ENCODE peak calls at places on chromosomes 16 and 17, in six cellular contexts. X is OCI-LY7, M is tibial artery, T is left ventricle myocardium inferior, B is neuronal stem cell, L is HCT116. K is an unnamed sample. For H3K4me1, the result is how much of the 10 kb centered on the place peaks cover.

GRCh38 chr16:734208-734980 is 6.4 kb downstream of the CIAO3 start:
- DNase-seq in X (no peak), M (no peak), T (no peak), B (no peak), L (no peak), K (no peak)

GRCh38 chr17:18089613-18090012 is 1.9 kb downstream of the DRG2 start:
- DNase-seq in X (no peak), M (no peak), T (no peak), B (no peak), L (no peak), K (no peak)

GRCh38 chr17:73064084-73064938 is 28.2 kb downstream of the SLC39A11 start:
- DNase-seq in X (no peak), M (peak), T (no peak), B (no peak), L (no peak), K (no peak)

GRCh38 chr17:77281024-77281903 is 140.5 kb downstream of the SEC14L1 start:
- DNase-seq in X (peak), M (no peak), T (peak), B (peak), L (no peak), K (peak)

GRCh38 chr17:382644-383533 is 30.3 kb upstream of the RPH3AL start:
- DNase-seq in X (no peak), M (no peak), T (no peak), B (peak), L (no peak), K (peak)

GRCh38 chr16:59045496-59045895 is 311.4 kb upstream of the GOT2 start:
- DNase-seq in X (no peak), M (no peak), T (no peak), B (no peak), L (no peak), K (no peak)

GRCh38 chr17:55577687-55578086 is 66.4 kb upstream of the SMIM36 start:
- DNase-seq in X (no peak), M (no peak), T (peak), B (no peak), L (no peak), K (no peak)

GRCh38 chr17:47967607-47968252 is 3.2 kb upstream of the CDK5RAP3 start:
- DNase-seq in X (no peak), M (no peak), T (no peak), B (no peak), L (peak), K (no peak)

GRCh38 chr16:81590714-81591537 is 146.3 kb downstream of the CMIP start:
- DNase-seq in X (peak), M (no peak), T (no peak), B (no peak), L (no peak), K (no peak)

GRCh38 chr16:85174871-85175723 is 62.8 kb upstream of the CIBAR2 start:
- DNase-seq in X (no peak), M (no peak), T (no peak), B (no peak), L (no peak), K (no peak)

GRCh38 chr17:45228985-45229517 is 7.4 kb downstream of the FMNL1 start:
- DNase-seq in X (peak), M (peak), T (peak), B (no peak), L (no peak), K (no peak)

GRCh38 chr17:35736236-35736635 is 4.8 kb downstream of the RASL10B start:
- DNase-seq in X (no peak), M (no peak), T (no peak), B (no peak), L (no peak), K (no peak)

DNA sequence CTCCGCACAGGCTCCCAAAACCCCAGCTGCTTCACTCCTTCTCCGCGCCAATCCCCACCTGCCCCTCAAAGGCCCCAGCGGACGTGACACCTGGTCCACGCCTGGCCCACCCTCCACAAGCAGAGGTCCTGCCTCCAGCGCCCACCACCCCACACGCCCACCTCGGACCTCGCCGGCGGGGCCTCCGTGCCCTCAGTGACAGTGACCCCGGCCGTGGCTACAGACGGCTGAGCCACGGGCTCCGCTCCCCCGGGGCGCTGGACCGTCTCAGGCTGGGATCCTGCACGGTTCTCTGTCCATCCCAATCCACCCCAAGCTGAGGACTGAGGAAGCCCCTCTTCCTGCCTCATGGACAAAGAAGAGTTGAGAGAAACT is 25.1 kb downstream of the PIEZO1 start:
- DNase-seq in X (no peak), M (no peak), T (no peak), B (no peak), L (no peak), K (no peak)
- H3K4me1 ChIP-seq in X (under half), M (half or more), T (under half), B (under half), L (under half), K (under half)

GRCh38 chr17:39769974-39770587 is 32.3 kb downstream of the GRB7 start:
- DNase-seq in X (peak), M (no peak), T (no peak), B (no peak), L (peak), K (no peak)
- H3K4me1 ChIP-seq in X (half or more), M (under half), T (under half), B (under half), L (under half), K (under half)

GRCh38 chr17:50267074-50267841 is 7.0 kb upstream of the TMEM92 start:
- DNase-seq in X (no peak), M (no peak), T (no peak), B (no peak), L (no peak), K (no peak)

GRCh38 chr17:50264263-50265113 is 9.8 kb upstream of the TMEM92 start:
- DNase-seq in X (no peak), M (peak), T (no peak), B (no peak), L (no peak), K (no peak)

GRCh38 chr17:50265212-50265611 is 9.1 kb upstream of the TMEM92 start:
- DNase-seq in X (no peak), M (peak), T (no peak), B (no peak), L (no peak), K (no peak)

GRCh38 chr17:50266384-50267073 is 7.7 kb upstream of the TMEM92 start:
- DNase-seq in X (no peak), M (peak), T (no peak), B (no peak), L (no peak), K (no peak)

GRCh38 chr17:50265690-50266306 is 8.5 kb upstream of the TMEM92 start:
- DNase-seq in X (no peak), M (no peak), T (no peak), B (no peak), L (no peak), K (no peak)
- H3K4me1 ChIP-seq in X (under half), M (half or more), T (under half), B (under half), L (under half), K (under half)

GRCh38 chr17:81391268-81391963 is 3.8 kb upstream of the BAHCC1 start:
- DNase-seq in X (no peak), M (no peak), T (no peak), B (no peak), L (no peak), K (no peak)

GRCh38 chr17:81389585-81389984 is 5.7 kb upstream of the BAHCC1 start:
- DNase-seq in X (no peak), M (no peak), T (no peak), B (no peak), L (no peak), K (no peak)

GRCh38 chr17:81390029-81390428 is 5.2 kb upstream of the BAHCC1 start:
- DNase-seq in X (no peak), M (no peak), T (no peak), B (no peak), L (no peak), K (no peak)

GRCh38 chr17:81391964-81392908 is 3.0 kb upstream of the BAHCC1 start:
- DNase-seq in X (no peak), M (peak), T (peak), B (no peak), L (no peak), K (no peak)

GRCh38 chr17:81390436-81391214 is 4.6 kb upstream of the BAHCC1 start:
- DNase-seq in X (no peak), M (no peak), T (no peak), B (no peak), L (no peak), K (no peak)
- H3K4me1 ChIP-seq in X (under half), M (half or more), T (half or more), B (half or more), L (half or more), K (under half)

DNA sequence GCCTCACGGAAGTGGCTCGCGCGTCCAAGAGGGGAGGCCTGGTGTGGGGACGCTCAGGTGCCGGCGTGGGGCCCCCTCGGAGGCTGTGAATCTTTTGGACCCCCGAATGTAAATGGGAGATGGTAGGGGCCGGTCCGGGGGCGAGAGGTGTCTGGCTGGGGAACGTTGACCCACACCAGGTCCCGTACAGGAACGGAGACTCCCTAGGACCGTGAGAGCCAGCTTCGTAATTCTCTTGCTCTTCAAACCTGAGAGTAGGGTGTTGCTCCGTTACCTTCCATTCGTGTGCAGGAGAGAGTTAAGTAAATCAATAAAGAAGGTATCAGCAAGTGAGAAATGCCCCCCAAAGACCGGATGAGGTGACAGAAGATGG is 483 bp downstream of the LYRM1 start:
- DNase-seq in X (no peak), M (no peak), T (no peak), B (no peak), L (no peak), K (no peak)
- H3K4me1 ChIP-seq in X (half or more), M (half or more), T (half or more), B (under half), L (half or more), K (under half)

K was measured in HAP-1.